ENCODE peak calls at places on chromosome 13, in four cellular contexts. M is lower lobe of right lung, K is cardiac muscle cell, H is ecto neural progenitor cell. J is an unnamed sample.

GRCh38 chr13:80386001-80386400 is 45.1 kb upstream of the SPRY2 start:
- DNase-seq in H (no peak), M (no peak), K (no peak), J (no peak)

GRCh38 chr13:113903361-113903760 is 39.5 kb upstream of the GAS6 start:
- DNase-seq in K (no peak), M (no peak), H (no peak), J (peak)

GRCh38 chr13:94784066-94784465 is 71.7 kb upstream of the SOX21 start:
- DNase-seq in M (no peak), K (no peak), H (no peak), J (no peak)

GRCh38 chr13:75049936-75050335 is 432.0 kb downstream of the TBC1D4 start:
- DNase-seq in K (no peak), H (no peak), M (no peak), J (no peak)

GRCh38 chr13:100751826-100752225 is 77.2 kb upstream of the TMTC4 start:
- DNase-seq in K (no peak), M (no peak), H (no peak), J (no peak)

GRCh38 chr13:79995334-79995733 is 345.6 kb downstream of the SPRY2 start:
- DNase-seq in K (no peak), H (no peak), M (no peak), J (no peak)

GRCh38 chr13:49627831-49628652 is at the start of gene ARL11:
- DNase-seq in K (no peak), H (peak), M (peak), J (no peak)

GRCh38 chr13:113934576-113934975 is 39.3 kb downstream of the C13orf46 start:
- DNase-seq in H (no peak), K (no peak), M (no peak), J (no peak)

GRCh38 chr13:30572859-30573275 is 44.9 kb upstream of the USPL1 start:
- DNase-seq in H (no peak), K (peak), M (no peak), J (no peak)